ENCODE peak calls at places on chromosomes 3 and 15, in six cellular contexts. U is GM23248, Z is OCI-LY7, M is mucosa of descending colon, O is PC-9, L is adipocyte. W is an unnamed sample. For H3K36me3, the result is how much of the 10 kb centered on the place peaks cover.

GRCh38 chr3:25820372-25820771 is 30.5 kb downstream of the OXSM start:
- DNase-seq in M (peak), Z (no peak), U (peak), L (peak), O (no peak), W (peak)

GRCh38 chr3:123042413-123042812 is 14.8 kb upstream of the SEMA5B start:
- DNase-seq in L (no peak), U (no peak), M (no peak), Z (no peak), O (no peak), W (no peak)

GRCh38 chr15:59260090-59260489 is 53.4 kb downstream of the LDHAL6B start:
- DNase-seq in O (no peak), Z (no peak), U (no peak), M (peak), L (no peak), W (no peak)

GRCh38 chr3:108319428-108320053 is 23.2 kb downstream of the HHLA2 start:
- DNase-seq in L (peak), Z (no peak), O (peak), U (no peak), M (peak), W (no peak)

GRCh38 chr3:20141841-20142240 is 44.2 kb downstream of the SGO1 start:
- DNase-seq in M (no peak), Z (no peak), O (no peak), U (peak), L (no peak), W (no peak)

GRCh38 chr3:134754768-134755559 is 40.1 kb upstream of the EPHB1 start:
- DNase-seq in M (peak), U (peak), L (peak), Z (peak), O (no peak), W (peak)

GRCh38 chr3:11434017-11434526 is 161.9 kb downstream of the ATG7 start:
- DNase-seq in Z (no peak), O (no peak), L (peak), U (peak), M (peak), W (peak)

GRCh38 chr15:73573071-73573470 is 60.1 kb downstream of the NPTN start:
- DNase-seq in U (no peak), L (no peak), O (no peak), M (peak), Z (no peak), W (no peak)

GRCh38 chr15:40815042-40815678 is 7.9 kb upstream of the DNAJC17 start:
- DNase-seq in U (no peak), Z (no peak), O (no peak), M (no peak), L (peak), W (no peak)

GRCh38 chr3:111547645-111548044 is 5.6 kb downstream of the CD96 start:
- DNase-seq in M (peak), O (no peak), L (no peak), U (no peak), Z (peak), W (no peak)

GRCh38 chr3:2262204-2262603 is 163.5 kb downstream of the CNTN4 start:
- DNase-seq in L (no peak), O (no peak), M (peak), Z (no peak), U (no peak), W (no peak)

GRCh38 chr3:56753206-56753605 is 48.5 kb downstream of the ARHGEF3 start:
- DNase-seq in U (peak), M (no peak), L (peak), Z (no peak), O (no peak), W (no peak)

GRCh38 chr3:174541708-174542107 is 317.4 kb upstream of the NAALADL2 start:
- DNase-seq in Z (no peak), L (peak), O (no peak), U (peak), M (no peak), W (no peak)

GRCh38 chr3:191473766-191474198 is 12.8 kb downstream of the PYDC2 start:
- DNase-seq in Z (no peak), U (no peak), M (no peak), L (peak), O (peak), W (no peak)

GRCh38 chr3:42189746-42190145 is 76.2 kb downstream of the CCK start:
- DNase-seq in O (no peak), Z (no peak), M (no peak), L (no peak), U (no peak), W (no peak)

GRCh38 chr15:52163321-52164190 is 27.6 kb downstream of the GNB5 start:
- DNase-seq in M (no peak), Z (peak), O (no peak), L (no peak), U (no peak), W (no peak)

GRCh38 chr3:10160346-10160745 is 4.4 kb upstream of the IRAK2 start:
- DNase-seq in Z (no peak), U (peak), O (no peak), M (no peak), L (no peak), W (peak)

GRCh38 chr3:194231840-194232832 is 96.2 kb downstream of the HES1 start:
- DNase-seq in L (no peak), O (peak), Z (no peak), M (no peak), U (no peak), W (no peak)

GRCh38 chr15:100572362-100572983 is 29.5 kb downstream of the LINS1 start:
- DNase-seq in Z (peak), L (peak), O (no peak), U (peak), M (no peak), W (no peak)

GRCh38 chr3:113531826-113532697 is at the start of gene SIDT1:
- DNase-seq in L (peak), Z (peak), M (peak), U (peak), O (peak), W (peak)

GRCh38 chr3:134406331-134407246 is 32.3 kb upstream of the AMOTL2 start:
- DNase-seq in Z (no peak), M (peak), U (peak), O (no peak), L (no peak), W (no peak)

GRCh38 chr3:17115186-17115585 is 230.4 kb downstream of the PLCL2 start:
- DNase-seq in U (peak), O (no peak), M (no peak), L (no peak), Z (no peak), W (no peak)

GRCh38 chr3:69741057-69741830 is 2.0 kb downstream of the MITF start:
- DNase-seq in U (no peak), L (no peak), O (no peak), M (no peak), Z (no peak), W (no peak)

GRCh38 chr3:76651784-76652183 is 388.1 kb upstream of the ROBO2 start:
- DNase-seq in Z (no peak), L (no peak), O (no peak), U (peak), M (no peak), W (no peak)

GRCh38 chr3:25462495-25462894 is 34.4 kb downstream of the RARB start:
- DNase-seq in Z (no peak), O (no peak), M (no peak), U (no peak), L (no peak), W (no peak)

GRCh38 chr3:131091768-131092167 is 65.1 kb downstream of the NEK11 start:
- DNase-seq in O (peak), M (no peak), L (peak), Z (no peak), U (no peak), W (peak)

GRCh38 chr3:143155756-143156155 is 36.2 kb downstream of the CHST2 start:
- DNase-seq in M (no peak), U (no peak), L (no peak), Z (no peak), O (no peak), W (no peak)

GRCh38 chr3:185629554-185630181 is 43.6 kb downstream of the SENP2 start:
- DNase-seq in Z (no peak), O (peak), M (peak), U (peak), L (peak), W (no peak)

GRCh38 chr15:52112203-52112750 is 298 bp downstream of the BCL2L10 start:
- DNase-seq in U (peak), O (no peak), L (peak), M (peak), Z (no peak), W (no peak)

GRCh38 chr3:141929341-141929995 is 53.0 kb downstream of the ATP1B3 start:
- DNase-seq in M (no peak), Z (no peak), L (no peak), U (no peak), O (no peak), W (no peak)

GRCh38 chr3:141930801-141931200 is 54.4 kb downstream of the ATP1B3 start:
- DNase-seq in Z (no peak), M (no peak), L (no peak), O (no peak), U (no peak), W (no peak)

GRCh38 chr3:141928626-141929270 is 52.3 kb downstream of the ATP1B3 start:
- DNase-seq in L (no peak), U (no peak), Z (no peak), O (no peak), M (no peak), W (no peak)

GRCh38 chr3:141921316-141921715 is 44.9 kb downstream of the ATP1B3 start:
- DNase-seq in O (no peak), M (no peak), L (no peak), U (no peak), Z (no peak), W (no peak)

GRCh38 chr3:141926929-141927328 is 50.5 kb downstream of the ATP1B3 start:
- DNase-seq in L (no peak), O (no peak), Z (no peak), U (no peak), M (no peak), W (no peak)
- H3K36me3 ChIP-seq in L (under half), O (under half), Z (half or more), U (under half), M (under half), W (under half)

DNA sequence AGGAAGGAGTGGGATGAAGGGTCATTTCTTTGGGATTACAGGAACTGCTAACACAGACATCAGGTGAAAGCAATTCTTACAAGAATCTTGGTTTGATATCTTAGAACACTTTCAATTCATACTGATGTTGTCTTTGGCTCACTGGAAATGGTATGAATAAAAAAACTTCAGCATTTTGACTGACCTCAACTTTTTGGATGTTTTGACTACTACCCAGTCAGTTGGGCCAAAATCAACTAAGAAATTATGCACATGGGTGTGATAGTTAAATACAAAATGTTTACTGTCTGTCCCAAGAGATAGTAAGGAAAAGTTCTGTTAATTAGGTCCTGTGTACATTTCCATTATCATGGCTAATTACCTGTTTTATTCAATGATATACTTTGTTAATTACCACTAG is 165.5 kb upstream of the LRIG1 start:
- DNase-seq in M (no peak), O (no peak), Z (no peak), L (no peak), U (no peak), W (no peak)
- H3K36me3 ChIP-seq in M (under half), O (under half), Z (under half), L (under half), U (under half), W (under half)

GRCh38 chr3:101689291-101689690 is 2.8 kb upstream of the RPL24 start:
- DNase-seq in M (no peak), O (no peak), U (no peak), L (no peak), Z (no peak), W (no peak)

GRCh38 chr3:101685050-101685400 is 1.5 kb downstream of the RPL24 start:
- DNase-seq in O (peak), U (no peak), Z (no peak), M (no peak), L (no peak), W (no peak)

GRCh38 chr3:101687142-101687931 is 819 bp upstream of the RPL24 start:
- DNase-seq in M (peak), U (peak), O (peak), Z (no peak), L (peak), W (no peak)

GRCh38 chr3:101690972-101691371 is 4.5 kb upstream of the RPL24 start:
- DNase-seq in Z (peak), O (no peak), L (no peak), U (no peak), M (no peak), W (no peak)

GRCh38 chr3:101685870-101686307 is 629 bp downstream of the RPL24 start:
- DNase-seq in M (no peak), U (peak), Z (no peak), O (no peak), L (no peak), W (no peak)
- H3K36me3 ChIP-seq in M (under half), U (under half), Z (half or more), O (half or more), L (under half), W (half or more)

GRCh38 chr3:183654727-183655126 is 19.3 kb downstream of the KLHL24 start:
- DNase-seq in O (no peak), Z (no peak), U (no peak), M (no peak), L (no peak), W (no peak)
- H3K36me3 ChIP-seq in O (under half), Z (half or more), U (under half), M (under half), L (half or more), W (under half)